ENCODE peak calls at places on chromosomes 3 and 15, in eight cellular contexts. J is psoas muscle, O is HFFc6, C is Panc1, M is foreskin keratinocyte, I is IMR-90, V is neural crest cell, R is H9. W is an unnamed sample.

GRCh38 chr3:25855281-25855680 is 65.4 kb downstream of the OXSM start:
- DNase-seq in C (no peak), M (no peak), R (no peak), I (peak; percentile 13), V (no peak), O (no peak), J (no peak), W (no peak)

GRCh38 chr15:50484781-50485180 is 60.6 kb downstream of the USP8 start:
- DNase-seq in C (no peak), I (no peak), R (no peak), M (no peak), V (no peak), J (no peak), O (no peak), W (no peak)

GRCh38 chr3:30145281-30145680 is 461.1 kb upstream of the TGFBR2 start:
- DNase-seq in R (no peak), O (no peak), M (no peak), C (no peak), J (no peak), V (no peak), I (peak; percentile 3), W (no peak)

GRCh38 chr3:123706871-123707270 is 122.0 kb upstream of the HACD2 start:
- DNase-seq in C (no peak), M (no peak), O (no peak), I (peak; percentile 26), V (no peak), J (no peak), R (no peak), W (no peak)

GRCh38 chr15:69400850-69401249 is 13.3 kb upstream of the KIF23 start:
- DNase-seq in I (peak; percentile 47), R (no peak), C (no peak), J (no peak), O (no peak), V (no peak), M (no peak), W (no peak)

GRCh38 chr3:20575153-20575552 is 389.1 kb upstream of the SGO1 start:
- DNase-seq in V (no peak), R (no peak), I (peak; percentile 78), M (peak; percentile 53), C (no peak), J (no peak), O (peak; percentile 92), W (no peak)

GRCh38 chr3:73766599-73767378 is 142.0 kb upstream of the PDZRN3 start:
- DNase-seq in J (peak; percentile 52), R (no peak), O (peak; percentile 51), C (no peak), V (no peak), M (no peak), I (peak; percentile 80), W (no peak)

GRCh38 chr15:96838088-96838487 is 507.6 kb downstream of the NR2F2 start:
- DNase-seq in C (no peak), V (no peak), J (no peak), R (no peak), M (no peak), O (no peak), I (no peak), W (no peak)

GRCh38 chr3:59016930-59017616 is 32.8 kb downstream of the CFAP20DC start:
- DNase-seq in V (no peak), R (no peak), M (no peak), C (no peak), O (no peak), J (no peak), I (no peak), W (no peak)

GRCh38 chr15:92653836-92654524 is 1.6 kb downstream of the FAM174B start:
- DNase-seq in J (no peak), V (no peak), O (no peak), C (no peak), I (no peak), M (no peak), R (no peak), W (peak; percentile 56)

GRCh38 chr3:122058294-122058693 is 3.1 kb downstream of the CD86 start:
- DNase-seq in M (no peak), V (no peak), J (no peak), R (no peak), I (no peak), O (no peak), C (no peak), W (no peak)

GRCh38 chr15:68585574-68586273 is 6.9 kb downstream of the CORO2B start:
- DNase-seq in V (no peak), C (no peak), O (no peak), I (no peak), R (no peak), M (no peak), J (no peak), W (peak; percentile 2)

GRCh38 chr3:123949606-123950005 is 11.4 kb downstream of the CCDC14 start:
- DNase-seq in O (peak; percentile 86), R (no peak), J (no peak), V (no peak), I (peak; percentile 82), M (peak; percentile 31), C (no peak), W (no peak)

GRCh38 chr3:100527347-100527735 is 34.9 kb downstream of the TMEM45A start:
- DNase-seq in I (no peak), R (no peak), C (no peak), M (no peak), O (no peak), V (no peak), J (no peak), W (no peak)

GRCh38 chr3:23662079-23662617 is 143.6 kb upstream of the UBE2E1 start:
- DNase-seq in V (no peak), C (no peak), R (no peak), J (no peak), M (no peak), I (peak; percentile 45), O (no peak), W (no peak)

GRCh38 chr3:148631124-148631903 is 66.4 kb upstream of the AGTR1 start:
- DNase-seq in I (no peak), M (no peak), J (no peak), O (no peak), C (no peak), R (peak; percentile 49), V (no peak), W (peak; percentile 24)
- TF ChIP-seq CTCF in I (peak; percentile 27), M (no peak), J (no peak), O (peak; percentile 37), C (peak; percentile 35), R (peak; percentile 78), V (peak; percentile 45), W (no peak)

GRCh38 chr3:170598091-170598502 is 12.2 kb upstream of the SLC7A14 start:
- DNase-seq in O (no peak), M (no peak), V (no peak), C (no peak), I (no peak), J (no peak), R (no peak), W (no peak)

GRCh38 chr3:170602556-170602955 is 16.7 kb upstream of the SLC7A14 start:
- DNase-seq in O (no peak), R (no peak), V (no peak), M (no peak), J (no peak), C (no peak), I (peak; percentile 56), W (no peak)

GRCh38 chr3:170603770-170604510 is 18.1 kb upstream of the SLC7A14 start:
- DNase-seq in J (no peak), C (no peak), V (no peak), M (no peak), I (peak; percentile 42), O (no peak), R (no peak), W (no peak)

GRCh38 chr3:170599083-170599482 is 13.2 kb upstream of the SLC7A14 start:
- DNase-seq in M (no peak), R (no peak), I (no peak), C (no peak), J (no peak), V (no peak), O (no peak), W (no peak)

DNA sequence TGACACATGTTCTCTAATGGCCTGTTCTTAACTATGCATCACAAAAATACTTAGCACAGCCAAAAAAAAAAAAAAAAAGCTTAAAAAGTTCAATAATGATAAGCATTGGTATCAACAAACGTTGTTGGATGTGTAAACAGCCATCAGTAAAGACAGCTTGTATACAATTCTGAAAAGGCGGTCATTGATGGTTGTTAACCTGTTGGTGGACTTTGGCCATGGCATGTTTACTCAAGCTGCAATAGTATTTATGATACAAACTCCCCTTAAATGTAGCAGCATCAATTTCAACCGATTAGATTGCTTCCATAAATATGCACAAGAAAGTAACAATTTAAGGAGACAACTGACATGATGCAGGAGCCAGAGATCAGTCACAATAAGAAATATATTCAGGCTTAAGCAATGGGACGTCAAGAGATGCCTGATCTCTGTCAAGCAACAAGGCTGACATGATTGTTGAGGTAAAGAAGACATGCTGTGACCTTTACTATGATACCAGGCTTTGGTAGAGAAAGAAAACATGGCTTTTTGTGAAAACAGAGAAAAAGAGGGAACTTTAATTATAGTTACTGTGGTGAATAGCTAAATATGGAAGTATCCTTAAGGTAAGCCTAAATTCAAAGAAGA is 14.2 kb upstream of the SLC7A14 start:
- DNase-seq in O (no peak), I (no peak), R (no peak), J (no peak), M (no peak), C (no peak), V (no peak), W (no peak)
- TF ChIP-seq CTCF in O (no peak), I (no peak), R (no peak), J (no peak), M (no peak), C (no peak), V (no peak), W (no peak)

GRCh38 chr15:101481381-101481705 is 8.2 kb downstream of the PCSK6 start:
- DNase-seq in R (no peak), C (no peak), I (no peak), M (no peak), V (no peak), J (no peak), O (no peak), W (no peak)
- TF ChIP-seq CTCF in R (no peak), C (no peak), I (no peak), M (no peak), V (no peak), J (no peak), O (no peak), W (no peak)

DNA sequence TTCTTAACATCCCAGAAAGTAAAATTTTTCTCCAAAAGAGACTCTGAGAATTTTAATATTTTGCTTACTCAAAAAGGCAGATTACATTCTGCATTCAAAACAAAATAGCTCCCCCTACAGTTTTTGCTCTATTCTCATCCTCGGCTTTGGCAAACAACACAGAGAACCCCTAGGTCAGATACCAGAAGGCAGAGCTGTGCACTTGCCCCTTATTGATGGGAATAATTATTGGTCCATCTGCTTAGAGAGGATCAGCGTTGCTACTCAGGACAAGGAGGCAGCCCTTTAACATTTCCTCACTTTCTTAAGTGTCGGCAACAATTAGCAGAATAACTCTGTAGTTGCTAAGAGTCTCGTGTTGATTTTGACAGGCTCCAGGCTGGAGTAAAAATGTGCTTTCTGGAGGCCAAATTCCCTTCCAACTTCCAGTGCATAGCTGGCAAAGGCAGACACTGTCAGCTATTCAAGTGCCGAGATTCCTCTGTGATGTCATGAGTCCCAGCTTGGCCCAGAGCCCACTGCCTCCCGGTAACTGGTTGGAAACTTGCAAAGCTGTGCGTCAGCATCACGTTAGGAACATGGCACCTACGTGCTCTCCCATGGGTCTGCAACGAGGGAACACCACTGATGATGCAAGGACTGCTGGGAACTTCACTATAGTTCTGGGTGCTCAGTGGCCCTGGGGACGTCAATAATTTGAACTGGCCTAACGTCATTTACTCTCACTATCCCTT is 482.7 kb upstream of the ADAMTS9 start:
- DNase-seq in I (peak; percentile 85), C (no peak), R (no peak), J (peak; percentile 92), M (peak; percentile 57), O (peak; percentile 28), V (no peak), W (no peak)
- TF ChIP-seq CTCF in I (peak; percentile 26), C (peak; percentile 24), R (peak; percentile 73), J (peak; percentile 47), M (peak; percentile 79), O (peak; percentile 32), V (peak; percentile 60), W (peak; percentile 53)